ENCODE peak calls at places on chromosomes 2 and 18, in five cellular contexts. V is body of pancreas; E is CD8-positive, alpha-beta T cell; C is lung; Y is OCI-LY7. N is an unnamed sample.

GRCh38 chr2:46683541-46683940 is 204.2 kb downstream of the TMEM247 start:
- DNase-seq in Y (peak; percentile 19), V (no peak), E (no peak), C (no peak), N (no peak)

GRCh38 chr2:218216674-218217365 is at the start of gene ARPC2:
- DNase-seq in C (peak; percentile 94), E (peak; percentile 94), V (peak; percentile 93), Y (peak; percentile 97), N (peak; percentile 59)

GRCh38 chr2:88261725-88262124 is 91.6 kb downstream of the THNSL2 start:
- DNase-seq in Y (no peak), E (no peak), C (no peak), V (no peak), N (no peak)

GRCh38 chr2:112055110-112055832 is at the start of gene TMEM87B:
- DNase-seq in C (peak; percentile 98), V (peak; percentile 98), Y (peak; percentile 94), E (peak; percentile 97), N (peak; percentile 57)

GRCh38 chr2:8458461-8459459 is 223.1 kb upstream of the ID2 start:
- DNase-seq in E (no peak), V (no peak), Y (no peak), C (no peak), N (no peak)

GRCh38 chr18:10488022-10488421 is 33.6 kb downstream of the APCDD1 start:
- DNase-seq in E (no peak), Y (no peak), C (no peak), V (no peak), N (no peak)

GRCh38 chr2:163155279-163155883 is 316.8 kb upstream of the KCNH7 start:
- DNase-seq in Y (peak; percentile 29), C (no peak), E (no peak), V (no peak), N (no peak)

GRCh38 chr2:29105375-29105774 is 9.8 kb upstream of the CLIP4 start:
- DNase-seq in Y (no peak), V (no peak), E (no peak), C (no peak), N (no peak)

GRCh38 chr2:95234806-95235205 is 27.5 kb downstream of the ZNF892 start:
- DNase-seq in V (no peak), E (no peak), Y (no peak), C (no peak), N (no peak)

GRCh38 chr18:50099725-50100414 is 95.1 kb downstream of the MYO5B start:
- DNase-seq in Y (no peak), V (no peak), C (no peak), E (no peak), N (no peak)

GRCh38 chr2:24721470-24721869 is 71.7 kb downstream of the PTRHD1 start:
- DNase-seq in V (peak; percentile 79), E (no peak), C (peak; percentile 55), Y (no peak), N (no peak)

GRCh38 chr2:21118302-21118920 is 5.4 kb upstream of the TDRD15 start:
- DNase-seq in C (no peak), Y (peak; percentile 57), V (peak; percentile 26), E (no peak), N (peak; percentile 7)

GRCh38 chr18:4333043-4333442 is 122.1 kb downstream of the DLGAP1 start:
- DNase-seq in C (no peak), Y (no peak), V (no peak), E (no peak), N (no peak)

GRCh38 chr18:79936641-79937040 is 14.8 kb downstream of the SLC66A2 start:
- DNase-seq in Y (no peak), V (peak; percentile 1), C (no peak), E (no peak), N (no peak)

GRCh38 chr2:82139979-82140611 is 1835.5 kb upstream of the LRRTM1 start:
- DNase-seq in C (no peak), V (peak; percentile 20), Y (no peak), E (no peak), N (no peak)

GRCh38 chr2:168401048-168401556 is 55.0 kb upstream of the CERS6 start:
- DNase-seq in V (no peak), C (no peak), E (no peak), Y (no peak), N (no peak)

GRCh38 chr2:152432206-152432653 is 97.3 kb downstream of the FMNL2 start:
- DNase-seq in Y (no peak), C (peak; percentile 37), E (no peak), V (no peak), N (no peak)

GRCh38 chr2:191514613-191515012 is 163.3 kb upstream of the NABP1 start:
- DNase-seq in V (no peak), Y (no peak), E (no peak), C (no peak), N (no peak)

GRCh38 chr2:191515536-191515935 is 162.4 kb upstream of the NABP1 start:
- DNase-seq in C (no peak), Y (no peak), E (no peak), V (no peak), N (no peak)

GRCh38 chr2:191521608-191522208 is 156.2 kb upstream of the NABP1 start:
- DNase-seq in C (no peak), E (no peak), V (no peak), Y (peak; percentile 25), N (peak; percentile 51)

GRCh38 chr2:191512202-191512601 is 165.7 kb upstream of the NABP1 start:
- DNase-seq in E (no peak), Y (no peak), C (no peak), V (no peak), N (no peak)

GRCh38 chr2:191516260-191516659 is 161.7 kb upstream of the NABP1 start:
- DNase-seq in V (no peak), Y (no peak), C (no peak), E (no peak), N (no peak)
- TF ChIP-seq CTCF in V (no peak), Y (no peak), C (no peak), E (no peak), N (no peak)

GRCh38 chr2:130387804-130388203 is 31.9 kb downstream of the PTPN18 start:
- DNase-seq in Y (peak; percentile 55), E (no peak), V (no peak), C (no peak), N (no peak)
- H3K4me1 ChIP-seq in Y (peaks cover 88% of the 10 kb centered on the region), E (peaks cover 13% of the 10 kb centered on the region), V (peaks cover 21% of the 10 kb centered on the region), C (peaks cover 7% of the 10 kb centered on the region), N (peaks cover 11% of the 10 kb centered on the region)

GRCh38 chr18:6776193-6776592 is 46.7 kb downstream of the ARHGAP28 start:
- DNase-seq in C (no peak), Y (no peak), E (no peak), V (no peak), N (no peak)
- H3K27ac ChIP-seq in C (no peak overlapping the region), Y (no peak overlapping the region), E (no peak overlapping the region), V (no peak overlapping the region), N (no peak overlapping the region)

DNA sequence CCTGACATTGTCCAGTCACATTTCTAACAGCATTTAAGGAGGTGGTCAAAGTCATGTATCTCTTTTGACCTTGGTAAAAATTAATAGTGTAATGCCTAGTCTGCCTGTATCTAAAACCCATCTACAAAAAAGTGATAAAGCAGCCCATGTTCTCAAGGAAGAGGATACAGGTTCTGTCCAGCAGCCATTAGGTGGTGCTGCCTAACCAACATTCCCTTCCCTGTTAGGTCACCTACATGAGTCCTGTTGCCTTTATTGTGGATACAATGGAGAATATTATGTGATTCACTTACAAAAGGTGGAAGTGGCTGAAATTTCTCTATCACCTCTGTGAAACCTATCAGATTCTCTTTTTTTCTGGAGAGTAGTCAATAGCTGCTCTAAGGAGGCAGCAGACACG is 52.5 kb downstream of the AQP4 start:
- DNase-seq in E (no peak), Y (peak; percentile 20), V (peak; percentile 21), C (peak; percentile 50), N (peak; percentile 46)
- TF ChIP-seq CTCF in E (no peak), Y (peak; percentile 64), V (peak; percentile 31), C (peak; percentile 30), N (peak; percentile 72)

GRCh38 chr18:48841381-48842258 is 109.1 kb downstream of the SMAD7 start:
- DNase-seq in V (peak; percentile 26), C (peak; percentile 55), Y (no peak), E (no peak), N (no peak)
- H3K4me1 ChIP-seq in V (peaks cover 24% of the 10 kb centered on the region), C (no peaks in the 10 kb centered on the region), Y (peaks cover 32% of the 10 kb centered on the region), E (peaks cover 75% of the 10 kb centered on the region), N (peaks cover 70% of the 10 kb centered on the region)

GRCh38 chr2:38514603-38515154 is 88.0 kb downstream of the HNRNPLL start:
- DNase-seq in Y (no peak), V (no peak), E (no peak), C (no peak), N (no peak)

GRCh38 chr2:38512211-38512610 is 90.5 kb downstream of the HNRNPLL start:
- DNase-seq in C (no peak), V (no peak), E (no peak), Y (no peak), N (no peak)

GRCh38 chr2:38517284-38517683 is 85.4 kb downstream of the HNRNPLL start:
- DNase-seq in V (no peak), Y (no peak), E (no peak), C (no peak), N (no peak)

GRCh38 chr2:38515155-38516074 is 87.3 kb downstream of the HNRNPLL start:
- DNase-seq in C (peak; percentile 84), E (no peak), V (peak; percentile 63), Y (no peak), N (no peak)

DNA sequence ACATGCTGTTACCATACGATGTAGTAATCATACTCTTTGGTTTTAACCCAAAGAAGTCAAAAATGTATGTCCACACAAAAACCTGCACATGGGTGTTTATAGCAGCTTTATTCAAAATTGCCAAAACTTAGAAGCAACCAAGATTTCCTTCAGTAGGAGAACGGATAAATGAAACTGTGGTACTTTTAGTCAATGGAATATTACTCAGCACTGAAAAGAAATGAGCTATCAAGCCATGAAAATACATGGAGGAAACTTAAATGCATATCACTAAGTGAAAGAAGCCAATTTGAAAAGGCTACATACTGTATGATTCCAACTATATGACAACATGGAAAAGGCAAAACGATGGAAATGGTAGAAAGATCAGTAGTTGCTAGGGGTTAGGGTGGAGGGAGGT is 86.6 kb downstream of the HNRNPLL start:
- DNase-seq in Y (no peak), E (no peak), C (no peak), V (no peak), N (no peak)
- H3K27ac ChIP-seq in Y (no peak overlapping the region), E (no peak overlapping the region), C (no peak overlapping the region), V (no peak overlapping the region), N (no peak overlapping the region)

N was measured in Panc1.